ENCODE peak calls at places on chromosomes 7 and 10, in five cellular contexts. O is fibroblast of the aortic adventitia, X is globus pallidus, Q is nucleus accumbens, U is GM12891. B is an unnamed sample.

GRCh38 chr10:97701438-97702064 is 12.0 kb upstream of the MARVELD1 start:
- DNase-seq in O (peak; percentile 90), X (peak; percentile 88), Q (peak; percentile 20), U (peak; percentile 68), B (no peak)

GRCh38 chr7:75924884-75925283 is 9.9 kb downstream of the POR start:
- DNase-seq in O (no peak), X (no peak), Q (no peak), U (no peak), B (no peak)

GRCh38 chr7:101169838-101170531 is 4.6 kb upstream of the VGF start:
- DNase-seq in O (peak; percentile 61), X (no peak), Q (peak; percentile 48), U (peak; percentile 72), B (peak; percentile 70)

GRCh38 chr7:144854839-144855424 is 19.1 kb upstream of the TPK1 start:
- DNase-seq in O (peak; percentile 56), X (peak; percentile 18), Q (no peak), U (no peak), B (no peak)

GRCh38 chr7:45506059-45506458 is 68.1 kb upstream of the ADCY1 start:
- DNase-seq in O (no peak), X (no peak), Q (no peak), U (no peak), B (no peak)

GRCh38 chr10:122051609-122052385 is 62.8 kb downstream of the TACC2 start:
- DNase-seq in O (peak; percentile 73), X (no peak), Q (no peak), U (no peak), B (no peak)

GRCh38 chr10:124497196-124497990 is 35.8 kb downstream of the LHPP start:
- DNase-seq in O (no peak), X (no peak), Q (no peak), U (no peak), B (no peak)

GRCh38 chr10:60473557-60473956 is 83.9 kb upstream of the ANK3 start:
- DNase-seq in O (no peak), X (no peak), Q (no peak), U (no peak), B (no peak)

GRCh38 chr10:66349076-66349475 is 576.8 kb upstream of the LRRTM3 start:
- DNase-seq in O (no peak), X (no peak), Q (no peak), U (no peak), B (no peak)

GRCh38 chr10:124085680-124086079 is 7.7 kb downstream of the CHST15 start:
- DNase-seq in O (no peak), X (no peak), Q (no peak), U (no peak), B (no peak)